ENCODE peak calls at places on chromosomes 4 and X, in eight cellular contexts. K is iPS-NIHi11, E is naive B cell, R is GM03348, H is anterior cingulate cortex, Q is HCT116, I is glomerular endothelial cell, T is ecto neural progenitor cell. C is an unnamed sample.
A peak's percentile ranks its signal among the peaks of the same experiment; 100 is the strongest.

GRCh38 chr4:111450867-111451266 is 694.4 kb upstream of the FAM241A start:
- DNase-seq in I (no peak), T (no peak), H (no peak), R (no peak), K (no peak), Q (no peak), E (no peak), C (no peak)

GRCh38 chrX:103520391-103520790 is 1.1 kb upstream of the RAB40A start:
- DNase-seq in Q (no peak), E (no peak), I (no peak), R (no peak), K (no peak), H (no peak), T (no peak), C (no peak)

GRCh38 chrX:94831364-94831763 is 1157.4 kb downstream of the FAM133A start:
- DNase-seq in Q (no peak), T (no peak), I (no peak), R (peak; percentile 1), E (no peak), K (no peak), H (no peak), C (no peak)

GRCh38 chrX:152573866-152574265 is 63.8 kb upstream of the GABRQ start:
- DNase-seq in H (no peak), I (no peak), E (no peak), R (no peak), K (no peak), Q (no peak), T (no peak), C (no peak)

GRCh38 chr4:104589264-104589868 is 94.7 kb upstream of the CXXC4 start:
- DNase-seq in E (no peak), T (no peak), R (no peak), K (no peak), I (no peak), H (no peak), Q (no peak), C (no peak)

GRCh38 chr4:153705743-153706468 is 21.8 kb downstream of the TLR2 start:
- DNase-seq in T (no peak), Q (no peak), I (no peak), R (no peak), K (no peak), E (no peak), H (no peak), C (no peak)

GRCh38 chr4:118270492-118270891 is 82.3 kb downstream of the PRSS12 start:
- DNase-seq in K (peak; percentile 27), Q (peak; percentile 35), H (no peak), I (peak; percentile 44), E (no peak), T (no peak), R (peak; percentile 38), C (peak; percentile 44)

GRCh38 chr4:107736924-107737448 is 17.0 kb upstream of the PAPSS1 start:
- DNase-seq in H (no peak), T (peak; percentile 72), K (peak; percentile 79), R (peak; percentile 73), E (peak; percentile 46), I (no peak), Q (peak; percentile 44), C (no peak)

GRCh38 chr4:96916731-96917130 is 1076.8 kb downstream of the PDHA2 start:
- DNase-seq in Q (no peak), H (no peak), T (peak; percentile 50), R (no peak), K (peak; percentile 20), I (no peak), E (no peak), C (no peak)

GRCh38 chr4:184100297-184100885 is 117.3 kb downstream of the ENPP6 start:
- DNase-seq in H (no peak), Q (peak; percentile 10), K (peak; percentile 82), E (no peak), I (no peak), R (peak; percentile 56), T (peak; percentile 76), C (no peak)

GRCh38 chrX:2401590-2402360 is 99.0 kb downstream of the DHRSX start:
- DNase-seq in Q (peak; percentile 89), I (no peak), K (no peak), T (peak; percentile 69), H (no peak), R (peak; percentile 33), E (no peak), C (no peak)

GRCh38 chr4:38314663-38315062 is 349.3 kb upstream of the KLF3 start:
- DNase-seq in E (no peak), H (no peak), K (no peak), R (no peak), I (no peak), T (no peak), Q (no peak), C (no peak)

GRCh38 chrX:13151806-13152510 is 107.5 kb upstream of the FAM9C start:
- DNase-seq in I (no peak), T (no peak), Q (no peak), H (no peak), K (no peak), E (no peak), R (peak; percentile 19), C (no peak)

GRCh38 chr4:182929296-182929695 is 12.1 kb upstream of the DCTD start:
- DNase-seq in K (no peak), Q (no peak), R (peak; percentile 87), E (no peak), H (no peak), I (no peak), T (no peak), C (peak; percentile 2)

GRCh38 chr4:139300431-139301142 is 718 bp upstream of the NAA15 start:
- DNase-seq in Q (no peak), T (no peak), K (no peak), H (no peak), I (no peak), E (no peak), R (peak; percentile 31), C (peak; percentile 67)

GRCh38 chr4:146370841-146371240 is 150.9 kb downstream of the SLC10A7 start:
- DNase-seq in I (no peak), K (no peak), R (no peak), E (no peak), Q (no peak), T (no peak), H (no peak), C (no peak)

GRCh38 chrX:54891573-54891972 is 29.1 kb upstream of the TRO start:
- DNase-seq in H (no peak), K (peak; percentile 14), E (no peak), T (no peak), I (peak; percentile 10), Q (peak; percentile 23), R (peak; percentile 7), C (peak; percentile 3)

GRCh38 chr4:66572949-66573348 is 902.7 kb upstream of the EPHA5 start:
- DNase-seq in T (no peak), H (no peak), Q (no peak), K (no peak), R (peak; percentile 37), E (no peak), I (no peak), C (no peak)

C was measured in SW 1271.